ENCODE peak calls at places on chromosomes 1 and 21, in five cellular contexts. E is GM12878, K is H1, Y is SK-N-SH, P is HCT116. F is an unnamed sample.

GRCh38 chr1:157646144-157646543 is 48.3 kb upstream of the FCRL4 start:
- DNase-seq in E (no peak), K (no peak), Y (no peak), P (no peak), F (no peak)

GRCh38 chr1:172136925-172137324 is 283.6 kb upstream of the C1orf105 start:
- DNase-seq in E (no peak), K (no peak), Y (no peak), P (no peak), F (no peak)

GRCh38 chr1:7289694-7290093 is 481.4 kb upstream of the VAMP3 start:
- DNase-seq in E (no peak), K (no peak), Y (no peak), P (no peak), F (no peak)

GRCh38 chr1:75097686-75098085 is 36.5 kb upstream of the LHX8 start:
- DNase-seq in E (no peak), K (no peak), Y (peak; percentile 58), P (no peak), F (no peak)

GRCh38 chr1:230825061-230825803 is 43.1 kb downstream of the C1orf198 start:
- DNase-seq in E (no peak), K (peak; percentile 22), Y (peak; percentile 43), P (no peak), F (peak; percentile 65)

GRCh38 chr1:178020968-178021640 is 51.2 kb upstream of the SEC16B start:
- DNase-seq in E (no peak), K (no peak), Y (no peak), P (no peak), F (no peak)

GRCh38 chr1:172976222-172977041 is 74.3 kb downstream of the TNFSF18 start:
- DNase-seq in E (no peak), K (no peak), Y (no peak), P (no peak), F (no peak)

GRCh38 chr1:232627645-232628334 is 2.1 kb downstream of the SIPA1L2 start:
- DNase-seq in E (no peak), K (no peak), Y (peak; percentile 44), P (no peak), F (no peak)

GRCh38 chr1:200982071-200982945 is 41.2 kb downstream of the KIF21B start:
- DNase-seq in E (no peak), K (no peak), Y (no peak), P (no peak), F (no peak)

GRCh38 chr1:1629430-1630190 is 2.4 kb upstream of the MMP23B start:
- DNase-seq in E (no peak), K (peak; percentile 76), Y (peak; percentile 42), P (no peak), F (no peak)

GRCh38 chr1:98668733-98669132 is 7.2 kb downstream of the SNX7 start:
- DNase-seq in E (no peak), K (no peak), Y (no peak), P (no peak), F (no peak)

GRCh38 chr1:112522621-112523020 is 13.9 kb downstream of the WNT2B start:
- DNase-seq in E (no peak), K (no peak), Y (no peak), P (no peak), F (no peak)

GRCh38 chr1:23273450-23274133 is 56.3 kb upstream of the HTR1D start:
- DNase-seq in E (no peak), K (no peak), Y (no peak), P (peak; percentile 6), F (no peak)

GRCh38 chr1:10196991-10197390 is 13.4 kb upstream of the KIF1B start:
- DNase-seq in E (no peak), K (no peak), Y (no peak), P (no peak), F (no peak)

GRCh38 chr1:70048336-70048735 is 157.0 kb downstream of the LRRC40 start:
- DNase-seq in E (no peak), K (no peak), Y (no peak), P (no peak), F (no peak)

GRCh38 chr1:79614762-79615161 is 608.2 kb upstream of the ADGRL4 start:
- DNase-seq in E (no peak), K (no peak), Y (no peak), P (no peak), F (no peak)

GRCh38 chr1:70427976-70428375 is 16.9 kb downstream of the CTH start:
- DNase-seq in E (no peak), K (no peak), Y (no peak), P (no peak), F (no peak)

GRCh38 chr1:188941986-188942385 is 1535.7 kb downstream of the BRINP3 start:
- DNase-seq in E (no peak), K (no peak), Y (no peak), P (no peak), F (no peak)

GRCh38 chr21:45151484-45152115 is 77.2 kb downstream of the ADARB1 start:
- DNase-seq in E (no peak), K (peak; percentile 41), Y (no peak), P (no peak), F (no peak)

GRCh38 chr1:170592591-170593111 is 60.7 kb downstream of the GORAB start:
- DNase-seq in E (no peak), K (no peak), Y (no peak), P (no peak), F (no peak)

GRCh38 chr1:66533804-66534745 is at the start of gene SGIP1:
- DNase-seq in E (no peak), K (peak; percentile 62), Y (peak; percentile 88), P (no peak), F (no peak)

GRCh38 chr21:34351786-34352241 is 12.0 kb upstream of the KCNE2 start:
- DNase-seq in E (peak; percentile 28), K (no peak), Y (peak; percentile 66), P (peak; percentile 48), F (no peak)

GRCh38 chr21:45012661-45013270 is 61.6 kb upstream of the ADARB1 start:
- DNase-seq in E (no peak), K (peak; percentile 79), Y (no peak), P (peak; percentile 36), F (no peak)

GRCh38 chr1:44483089-44483488 is 78.0 kb downstream of the RNF220 start:
- DNase-seq in E (no peak), K (no peak), Y (no peak), P (no peak), F (no peak)

GRCh38 chr1:183069562-183070216 is 46.5 kb downstream of the LAMC1 start:
- DNase-seq in E (no peak), K (no peak), Y (no peak), P (no peak), F (no peak)

GRCh38 chr1:207321790-207322530 is 482 bp downstream of the CD55 start:
- DNase-seq in E (no peak), K (no peak), Y (no peak), P (no peak), F (no peak)

GRCh38 chr1:158071106-158071505 is 77.7 kb downstream of the KIRREL1 start:
- DNase-seq in E (no peak), K (no peak), Y (no peak), P (no peak), F (no peak)

GRCh38 chr1:47189844-47190562 is at the start of gene PDZK1IP1:
- DNase-seq in E (no peak), K (peak; percentile 54), Y (no peak), P (no peak), F (no peak)
- TF ChIP-seq SIN3A in E (no peak), K (no peak), Y (no peak), P (no peak), F (no peak)

DNA sequence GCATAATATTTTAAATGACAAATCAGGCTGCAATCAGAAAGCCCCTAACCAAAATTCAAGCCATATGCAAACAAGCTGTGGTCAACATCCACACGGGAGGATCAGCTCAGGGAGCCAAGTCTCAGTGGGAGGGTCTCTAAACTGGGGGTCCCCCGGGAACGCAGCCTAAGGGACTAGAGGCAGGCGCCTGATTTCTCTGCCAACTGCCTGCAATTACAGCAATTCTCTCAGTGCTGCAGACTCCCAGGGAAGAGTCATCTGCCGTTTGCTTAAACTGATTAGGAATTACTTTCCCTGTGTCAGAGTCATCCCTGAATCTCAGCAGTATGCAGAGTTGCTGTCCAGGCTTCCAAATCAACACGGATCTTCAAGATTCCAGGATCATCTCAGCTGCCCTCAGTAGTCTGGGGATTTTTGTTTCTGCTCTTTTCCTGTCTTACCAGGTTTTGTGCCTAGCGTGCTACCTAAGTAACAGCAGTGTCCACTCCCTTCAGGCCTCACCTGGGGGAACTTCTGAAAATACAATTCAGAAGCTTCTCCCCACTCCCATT is 247.8 kb downstream of the RRAGC start:
- DNase-seq in E (no peak), K (no peak), Y (peak; percentile 25), P (no peak), F (no peak)
- TF ChIP-seq SIN3A in E (no peak), K (no peak), Y (no peak), P (no peak), F (no peak)

GRCh38 chr1:3599286-3599811 is 12.0 kb downstream of the MEGF6 start:
- DNase-seq in E (no peak), K (no peak), Y (peak; percentile 75), P (no peak), F (no peak)
- TF ChIP-seq SIN3A in E (no peak), K (no peak), Y (no peak), P (no peak), F (no peak)

GRCh38 chr21:43866233-43866632 is 1.2 kb downstream of the AGPAT3 start:
- DNase-seq in E (no peak), K (no peak), Y (peak; percentile 83), P (no peak), F (no peak)
- TF ChIP-seq SIN3A in E (no peak), K (no peak), Y (no peak), P (no peak), F (no peak)

GRCh38 chr1:163093169-163093568 is 24.0 kb downstream of the RGS4 start:
- DNase-seq in E (no peak), K (no peak), Y (no peak), P (no peak), F (no peak)

GRCh38 chr1:163094589-163094988 is 25.4 kb downstream of the RGS4 start:
- DNase-seq in E (no peak), K (no peak), Y (no peak), P (no peak), F (no peak)

GRCh38 chr1:163094182-163094581 is 25.0 kb downstream of the RGS4 start:
- DNase-seq in E (no peak), K (no peak), Y (no peak), P (no peak), F (no peak)

GRCh38 chr1:163093579-163093978 is 24.4 kb downstream of the RGS4 start:
- DNase-seq in E (no peak), K (no peak), Y (no peak), P (no peak), F (no peak)

DNA sequence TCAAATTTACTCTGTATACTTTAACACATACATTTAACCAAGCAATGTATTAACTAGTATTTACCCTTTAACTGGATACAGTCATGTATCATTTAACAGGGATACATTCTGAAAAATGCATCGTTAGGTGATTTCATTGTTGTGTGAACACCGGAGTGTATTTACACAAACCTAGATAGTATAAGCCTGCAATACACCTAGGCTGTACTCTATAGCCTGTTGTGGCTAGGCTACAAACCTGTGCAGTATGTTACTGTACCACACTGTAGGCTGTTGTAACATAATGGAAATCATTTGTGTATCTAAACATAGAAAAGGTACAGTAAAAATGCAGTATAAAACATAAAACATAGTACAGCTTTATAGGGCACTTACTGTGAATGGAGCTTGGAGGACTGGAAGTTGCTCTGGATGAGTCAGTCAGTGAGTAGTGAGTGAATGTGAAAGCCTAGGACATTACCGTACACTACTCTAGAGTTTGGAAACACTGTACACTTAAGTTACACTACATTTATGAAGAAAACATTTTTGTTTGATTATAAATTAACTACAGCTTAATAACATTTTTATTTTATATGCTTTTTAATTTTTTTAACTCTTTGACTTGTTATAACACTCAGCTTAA is 21.3 kb downstream of the RGS4 start:
- DNase-seq in E (no peak), K (no peak), Y (no peak), P (no peak), F (no peak)
- TF ChIP-seq SIN3A in E (no peak), K (no peak), Y (no peak), P (no peak), F (no peak)

F was measured in Panc1.